ENCODE peak calls at places on chromosomes 4 and X, in five cellular contexts. E is uterus, Z is tibial artery, N is dorsolateral prefrontal cortex, C is upper lobe of left lung. W is an unnamed sample.

GRCh38 chr4:158811216-158811540 is 42.4 kb downstream of the FNIP2 start:
- DNase-seq in Z (no peak), E (no peak), C (no peak), N (no peak), W (no peak)

GRCh38 chrX:82589410-82589809 is 918.7 kb upstream of the POU3F4 start:
- DNase-seq in E (no peak), Z (no peak), N (no peak), C (no peak), W (no peak)

GRCh38 chr4:48910511-48910910 is 3.9 kb upstream of the OCIAD2 start:
- DNase-seq in Z (no peak), N (no peak), C (no peak), E (no peak), W (no peak)

GRCh38 chrX:17024896-17025295 is 78.4 kb downstream of the REPS2 start:
- DNase-seq in E (no peak), C (no peak), Z (no peak), N (no peak), W (no peak)

GRCh38 chr4:24689212-24689611 is 104.9 kb upstream of the DHX15 start:
- DNase-seq in E (no peak), N (no peak), C (no peak), Z (no peak), W (no peak)

GRCh38 chr4:108270466-108271450 is 102.0 kb upstream of the LEF1 start:
- DNase-seq in E (no peak), Z (no peak), C (no peak), N (no peak), W (no peak)

GRCh38 chr4:155599596-155599995 is 67.1 kb upstream of the GUCY1A1 start:
- DNase-seq in C (no peak), Z (no peak), N (no peak), E (no peak), W (no peak)

GRCh38 chr4:70277121-70277520 is 34.7 kb downstream of the CSN3 start:
- DNase-seq in Z (no peak), C (no peak), N (no peak), E (no peak), W (no peak)

GRCh38 chr4:53640576-53641459 is 49.5 kb upstream of the LNX1 start:
- DNase-seq in N (no peak), Z (no peak), E (no peak), C (peak), W (no peak)

GRCh38 chrX:21408324-21408723 is 34.1 kb downstream of the CNKSR2 start:
- DNase-seq in Z (no peak), N (no peak), C (no peak), E (no peak), W (no peak)

GRCh38 chrX:21408776-21409175 is 34.6 kb downstream of the CNKSR2 start:
- DNase-seq in E (no peak), C (no peak), N (no peak), Z (no peak), W (no peak)

GRCh38 chrX:21412029-21412428 is 37.8 kb downstream of the CNKSR2 start:
- DNase-seq in C (no peak), N (no peak), E (no peak), Z (no peak), W (no peak)

DNA sequence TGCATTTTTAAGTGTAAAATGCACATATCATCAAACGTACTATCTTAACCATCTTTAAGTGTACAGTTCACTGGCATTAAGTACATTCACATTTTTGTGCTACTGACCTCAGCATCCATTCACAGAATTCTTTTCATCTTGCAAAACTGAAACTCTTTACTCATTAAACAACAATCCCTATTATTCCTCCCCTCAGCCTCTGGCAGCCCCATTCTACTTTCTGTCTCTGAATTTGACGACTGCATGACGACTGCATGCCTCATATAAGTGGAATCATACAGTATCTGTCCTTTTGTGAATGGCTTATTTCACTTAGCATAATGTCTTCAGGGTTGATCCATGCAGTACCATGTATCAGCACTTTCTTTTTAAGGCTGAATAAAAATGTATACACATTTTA is 38.7 kb downstream of the CNKSR2 start:
- DNase-seq in C (no peak), E (no peak), N (no peak), Z (no peak), W (no peak)
- H3K27ac ChIP-seq in C (no peak), E (no peak), N (no peak), Z (no peak), W (no peak)

GRCh38 chrX:10115082-10115481 is 41.7 kb upstream of the CLCN4 start:
- DNase-seq in E (no peak), N (no peak), Z (no peak), C (no peak), W (no peak)

GRCh38 chrX:10111364-10112148 is 45.2 kb upstream of the CLCN4 start:
- DNase-seq in C (no peak), Z (peak), N (no peak), E (no peak), W (no peak)

GRCh38 chrX:10110984-10111363 is 45.8 kb upstream of the CLCN4 start:
- DNase-seq in N (no peak), E (no peak), C (no peak), Z (no peak), W (no peak)

GRCh38 chrX:10110316-10110932 is 46.4 kb upstream of the CLCN4 start:
- DNase-seq in E (no peak), N (no peak), Z (no peak), C (no peak), W (no peak)

GRCh38 chrX:10112510-10112909 is 44.3 kb upstream of the CLCN4 start:
- DNase-seq in N (no peak), C (no peak), E (no peak), Z (no peak), W (no peak)
- H3K27ac ChIP-seq in N (no peak), C (peak), E (no peak), Z (peak), W (no peak)

GRCh38 chr4:185357220-185357619 is 38.5 kb downstream of the LRP2BP start:
- DNase-seq in E (no peak), Z (no peak), N (no peak), C (no peak), W (no peak)

GRCh38 chr4:185361872-185362271 is 33.9 kb downstream of the LRP2BP start:
- DNase-seq in N (no peak), C (no peak), Z (no peak), E (no peak), W (no peak)

GRCh38 chr4:185357733-185358440 is 37.8 kb downstream of the LRP2BP start:
- DNase-seq in C (no peak), Z (no peak), E (no peak), N (no peak), W (no peak)

GRCh38 chr4:185358514-185359433 is 37.0 kb downstream of the LRP2BP start:
- DNase-seq in C (no peak), N (no peak), E (no peak), Z (no peak), W (no peak)

DNA sequence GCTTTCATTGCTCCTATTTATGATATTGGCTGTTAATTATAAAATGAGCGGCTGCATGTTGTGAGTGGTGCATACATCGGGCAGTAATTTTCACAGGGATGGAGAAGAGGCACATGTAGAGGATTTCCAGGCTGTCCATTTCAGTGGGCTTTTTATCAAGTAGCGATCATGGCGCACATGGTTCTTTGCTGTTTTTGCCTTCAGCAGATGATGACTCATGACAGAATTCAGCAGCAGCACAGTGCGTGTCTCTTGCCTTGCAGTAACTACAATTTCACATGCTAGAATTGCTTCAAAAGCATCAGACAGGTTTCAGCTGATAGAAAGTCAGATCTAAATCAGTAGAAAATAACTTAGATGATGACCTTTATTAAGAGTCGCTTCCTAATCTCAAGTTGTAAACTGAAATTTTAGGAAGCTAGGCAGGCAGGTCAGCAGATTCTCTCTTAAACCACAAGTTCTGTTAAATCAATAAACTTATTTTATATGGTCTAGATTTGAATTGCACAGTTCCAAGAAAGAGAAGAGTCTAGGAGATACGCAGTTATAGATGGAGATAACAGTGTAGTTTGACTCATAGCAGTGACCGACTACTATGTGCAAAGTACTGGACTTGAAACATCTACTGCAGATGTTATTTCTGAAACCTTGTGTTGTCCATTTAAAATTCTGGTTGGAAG is 35.8 kb downstream of the LRP2BP start:
- DNase-seq in E (no peak), C (no peak), Z (no peak), N (no peak), W (no peak)
- H3K27ac ChIP-seq in E (no peak), C (no peak), Z (peak), N (peak), W (peak)

GRCh38 chrX:40391662-40392061 is 189.1 kb upstream of the ATP6AP2 start:
- DNase-seq in C (no peak), Z (no peak), E (no peak), N (no peak), W (no peak)
- H3K27ac ChIP-seq in C (no peak), Z (no peak), E (no peak), N (no peak), W (no peak)

DNA sequence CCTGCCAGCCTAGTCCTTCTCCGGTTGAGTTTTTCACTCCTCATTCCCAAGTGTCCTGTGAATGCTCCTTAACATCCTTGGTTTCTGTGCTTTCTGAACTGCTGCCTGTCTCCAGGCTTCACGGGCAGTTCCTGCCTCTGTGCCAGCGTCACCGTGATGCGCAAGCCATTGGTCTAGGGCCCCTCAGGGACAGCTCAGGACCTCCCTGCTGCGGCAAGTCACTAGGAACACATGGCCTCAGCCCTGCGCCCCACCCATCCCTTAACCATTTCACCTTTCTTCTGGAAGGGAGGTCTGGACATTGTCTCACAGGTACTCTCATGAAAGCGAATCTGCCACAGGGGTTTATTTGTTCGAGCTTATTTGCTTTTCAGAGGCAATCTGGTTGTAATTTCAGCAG is 93.0 kb upstream of the RBPJ start:
- DNase-seq in C (no peak), Z (no peak), E (no peak), N (no peak), W (no peak)
- H3K27ac ChIP-seq in C (no peak), Z (no peak), E (no peak), N (no peak), W (no peak)

GRCh38 chr4:76738081-76738931 is 159.6 kb downstream of the SOWAHB start:
- DNase-seq in C (no peak), N (no peak), Z (peak), E (peak), W (no peak)

GRCh38 chr4:76736434-76736833 is 161.5 kb downstream of the SOWAHB start:
- DNase-seq in C (no peak), E (no peak), Z (no peak), N (no peak), W (no peak)

GRCh38 chr4:76733380-76733779 is 164.6 kb downstream of the SOWAHB start:
- DNase-seq in Z (no peak), N (no peak), E (no peak), C (no peak), W (no peak)

GRCh38 chr4:76740192-76740591 is 157.8 kb downstream of the SOWAHB start:
- DNase-seq in N (no peak), E (no peak), Z (no peak), C (no peak), W (no peak)

GRCh38 chr4:76737180-76737579 is 160.8 kb downstream of the SOWAHB start:
- DNase-seq in C (no peak), N (no peak), Z (no peak), E (no peak), W (no peak)
- H3K27ac ChIP-seq in C (peak), N (no peak), Z (peak), E (peak), W (no peak)

GRCh38 chr4:40954119-40954668 is 204.4 kb downstream of the NSUN7 start:
- DNase-seq in E (no peak), N (no peak), Z (no peak), C (no peak), W (no peak)
- H3K27ac ChIP-seq in E (peak), N (peak), Z (peak), C (peak), W (peak)

W was measured in caudate nucleus.